ENCODE peak calls at places on chromosomes 16 and 17, in six cellular contexts. N is kidney tubule cell; P is A673; A is stimulated activated CD4-positive, alpha-beta T cell treated with anti-CD3 and anti-CD28 coated beads, Interleukin-2, amount 100 ng/mL, for 48 hours; J is hypothalamus; F is kidney epithelial cell. C is an unnamed sample.
A peak's percentile ranks its signal among the peaks of the same experiment; 100 is the strongest.

GRCh38 chr17:72771734-72772133 is 320.8 kb downstream of the SLC39A11 start:
- DNase-seq in N (no peak), P (no peak), A (no peak), J (no peak), F (no peak), C (no peak)

GRCh38 chr16:29784157-29784556 is 6.1 kb downstream of the ZG16 start:
- DNase-seq in N (peak; percentile 54), P (no peak), A (no peak), J (no peak), F (no peak), C (no peak)

GRCh38 chr17:18974407-18975149 is 22.6 kb downstream of the SLC5A10 start:
- DNase-seq in N (peak; percentile 32), P (no peak), A (peak; percentile 27), J (no peak), F (no peak), C (no peak)

GRCh38 chr16:3027983-3028715 is 4.3 kb downstream of the THOC6 start:
- DNase-seq in N (peak; percentile 89), P (peak; percentile 90), A (peak; percentile 96), J (peak; percentile 72), F (no peak), C (peak; percentile 51)

GRCh38 chr17:53662608-53663007 is 160.1 kb upstream of the KIF2B start:
- DNase-seq in N (no peak), P (no peak), A (no peak), J (no peak), F (no peak), C (no peak)

GRCh38 chr17:48878920-48879898 is 13.4 kb upstream of the ATP5MC1 start:
- DNase-seq in N (peak; percentile 71), P (peak; percentile 82), A (peak; percentile 45), J (peak; percentile 25), F (peak; percentile 14), C (no peak)

GRCh38 chr17:80101946-80102706 is 745 bp downstream of the GAA start:
- DNase-seq in N (peak; percentile 39), P (peak; percentile 27), A (peak; percentile 18), J (no peak), F (no peak), C (no peak)

GRCh38 chr17:59369026-59369724 is 37.7 kb downstream of the YPEL2 start:
- DNase-seq in N (peak; percentile 56), P (no peak), A (no peak), J (no peak), F (no peak), C (no peak)

GRCh38 chr16:27665881-27666280 is 115.9 kb downstream of the KATNIP start:
- DNase-seq in N (no peak), P (no peak), A (no peak), J (no peak), F (no peak), C (no peak)

GRCh38 chr17:40501499-40501911 is at the start of gene TNS4:
- DNase-seq in N (no peak), P (no peak), A (no peak), J (no peak), F (no peak), C (no peak)

GRCh38 chr17:10032142-10032541 is 127.1 kb upstream of the RCVRN start:
- DNase-seq in N (peak; percentile 58), P (no peak), A (no peak), J (no peak), F (peak; percentile 16), C (no peak)

GRCh38 chr16:2023098-2023925 is 3.4 kb upstream of the NHERF2 start:
- DNase-seq in N (peak; percentile 85), P (peak; percentile 91), A (peak; percentile 100), J (peak; percentile 94), F (no peak), C (peak; percentile 74)

GRCh38 chr16:88545781-88546180 is 24.4 kb upstream of the ZC3H18 start:
- DNase-seq in N (no peak), P (no peak), A (no peak), J (no peak), F (no peak), C (no peak)

GRCh38 chr16:70663524-70664324 is 17.4 kb downstream of the IL34 start:
- DNase-seq in N (no peak), P (no peak), A (no peak), J (no peak), F (no peak), C (no peak)

GRCh38 chr17:36532435-36532975 is 2.2 kb downstream of the MYO19 start:
- DNase-seq in N (no peak), P (no peak), A (no peak), J (no peak), F (no peak), C (no peak)

GRCh38 chr17:57870283-57870635 is 20.4 kb upstream of the MRPS23 start:
- DNase-seq in N (no peak), P (no peak), A (no peak), J (no peak), F (no peak), C (no peak)

GRCh38 chr17:58304735-58305486 is 23.7 kb downstream of the TSPOAP1 start:
- DNase-seq in N (no peak), P (no peak), A (no peak), J (no peak), F (no peak), C (no peak)

GRCh38 chr16:13863075-13863765 is 56.7 kb upstream of the ERCC4 start:
- DNase-seq in N (no peak), P (no peak), A (no peak), J (no peak), F (no peak), C (no peak)

GRCh38 chr17:66304304-66305174 is 2.1 kb downstream of the PRKCA start:
- DNase-seq in N (peak; percentile 53), P (peak; percentile 53), A (no peak), J (no peak), F (no peak), C (no peak)

GRCh38 chr17:79988163-79988971 is 47.3 kb downstream of the TBC1D16 start:
- DNase-seq in N (peak; percentile 81), P (no peak), A (no peak), J (no peak), F (peak; percentile 25), C (no peak)

GRCh38 chr17:43342601-43342905 is 56.2 kb upstream of the ARL4D start:
- DNase-seq in N (no peak), P (no peak), A (no peak), J (no peak), F (no peak), C (no peak)

C was measured in cerebellar nuclear complex.